ENCODE peak calls at places on chromosome 13, in seven cellular contexts. One of them, this sample, is unnamed.

GRCh38 chr13:85725433-85725832 is 73.8 kb downstream of the SLITRK6 start:
- DNase-seq in retinal pigment epithelial cell: no peak
- DNase-seq in lower lobe of right lung: no peak
- DNase-seq in choroid plexus epithelial cell: no peak
- DNase-seq in heart right ventricle: no peak
- DNase-seq in CD4-positive, alpha-beta T cell: no peak
- DNase-seq in HL-60: no peak
- DNase-seq in this sample: no peak

GRCh38 chr13:43300817-43301216 is 277.4 kb downstream of the DNAJC15 start:
- DNase-seq in retinal pigment epithelial cell: no peak
- DNase-seq in heart right ventricle: no peak
- DNase-seq in CD4-positive, alpha-beta T cell: no peak
- DNase-seq in lower lobe of right lung: no peak
- DNase-seq in choroid plexus epithelial cell: no peak
- DNase-seq in HL-60: no peak
- DNase-seq in this sample: no peak

GRCh38 chr13:35514166-35514565 is 37.7 kb upstream of the MAB21L1 start:
- DNase-seq in heart right ventricle: no peak
- DNase-seq in CD4-positive, alpha-beta T cell: no peak
- DNase-seq in lower lobe of right lung: no peak
- DNase-seq in choroid plexus epithelial cell: no peak
- DNase-seq in retinal pigment epithelial cell: peak
- DNase-seq in HL-60: no peak
- DNase-seq in this sample: no peak

GRCh38 chr13:111043575-111043982 is 71.5 kb upstream of the ARHGEF7 start:
- DNase-seq in choroid plexus epithelial cell: peak
- DNase-seq in CD4-positive, alpha-beta T cell: no peak
- DNase-seq in HL-60: no peak
- DNase-seq in heart right ventricle: peak
- DNase-seq in retinal pigment epithelial cell: no peak
- DNase-seq in lower lobe of right lung: no peak
- DNase-seq in this sample: no peak

GRCh38 chr13:26112843-26113242 is 61.0 kb upstream of the SHISA2 start:
- DNase-seq in retinal pigment epithelial cell: no peak
- DNase-seq in lower lobe of right lung: no peak
- DNase-seq in HL-60: no peak
- DNase-seq in CD4-positive, alpha-beta T cell: no peak
- DNase-seq in choroid plexus epithelial cell: peak
- DNase-seq in heart right ventricle: no peak
- DNase-seq in this sample: no peak

GRCh38 chr13:28471408-28471807 is 23.5 kb downstream of the FLT1 start:
- DNase-seq in HL-60: no peak
- DNase-seq in retinal pigment epithelial cell: no peak
- DNase-seq in lower lobe of right lung: no peak
- DNase-seq in heart right ventricle: no peak
- DNase-seq in CD4-positive, alpha-beta T cell: no peak
- DNase-seq in choroid plexus epithelial cell: no peak
- DNase-seq in this sample: no peak

GRCh38 chr13:44191504-44192171 is 182.0 kb upstream of the SERP2 start:
- DNase-seq in lower lobe of right lung: no peak
- DNase-seq in CD4-positive, alpha-beta T cell: peak
- DNase-seq in HL-60: peak
- DNase-seq in heart right ventricle: peak
- DNase-seq in choroid plexus epithelial cell: peak
- DNase-seq in retinal pigment epithelial cell: no peak
- DNase-seq in this sample: no peak

GRCh38 chr13:94632227-94632980 is 30.7 kb downstream of the GPR180 start:
- DNase-seq in lower lobe of right lung: no peak
- DNase-seq in HL-60: no peak
- DNase-seq in CD4-positive, alpha-beta T cell: no peak
- DNase-seq in choroid plexus epithelial cell: no peak
- DNase-seq in heart right ventricle: no peak
- DNase-seq in retinal pigment epithelial cell: no peak
- DNase-seq in this sample: no peak

GRCh38 chr13:20828540-20829364 is 55.0 kb upstream of the EEF1AKMT1 start:
- DNase-seq in choroid plexus epithelial cell: peak
- DNase-seq in lower lobe of right lung: no peak
- DNase-seq in heart right ventricle: peak
- DNase-seq in HL-60: no peak
- DNase-seq in retinal pigment epithelial cell: no peak
- DNase-seq in CD4-positive, alpha-beta T cell: peak
- DNase-seq in this sample: no peak

GRCh38 chr13:33274264-33274663 is 11.3 kb downstream of the STARD13 start:
- DNase-seq in retinal pigment epithelial cell: no peak
- DNase-seq in CD4-positive, alpha-beta T cell: no peak
- DNase-seq in choroid plexus epithelial cell: no peak
- DNase-seq in lower lobe of right lung: no peak
- DNase-seq in heart right ventricle: no peak
- DNase-seq in HL-60: no peak
- DNase-seq in this sample: no peak

GRCh38 chr13:84571264-84571663 is 689.0 kb upstream of the SLITRK1 start:
- DNase-seq in retinal pigment epithelial cell: no peak
- DNase-seq in choroid plexus epithelial cell: no peak
- DNase-seq in CD4-positive, alpha-beta T cell: no peak
- DNase-seq in HL-60: no peak
- DNase-seq in lower lobe of right lung: no peak
- DNase-seq in heart right ventricle: no peak
- DNase-seq in this sample: no peak

GRCh38 chr13:84570831-84571230 is 688.6 kb upstream of the SLITRK1 start:
- DNase-seq in heart right ventricle: no peak
- DNase-seq in choroid plexus epithelial cell: peak
- DNase-seq in lower lobe of right lung: no peak
- DNase-seq in retinal pigment epithelial cell: no peak
- DNase-seq in CD4-positive, alpha-beta T cell: no peak
- DNase-seq in HL-60: no peak
- DNase-seq in this sample: no peak

GRCh38 chr13:84574851-84575250 is 692.6 kb upstream of the SLITRK1 start:
- DNase-seq in CD4-positive, alpha-beta T cell: no peak
- DNase-seq in retinal pigment epithelial cell: no peak
- DNase-seq in choroid plexus epithelial cell: peak
- DNase-seq in heart right ventricle: no peak
- DNase-seq in lower lobe of right lung: no peak
- DNase-seq in HL-60: no peak
- DNase-seq in this sample: no peak
- TF ChIP-seq CTCF in CD4-positive, alpha-beta T cell: no peak
- TF ChIP-seq CTCF in retinal pigment epithelial cell: peak
- TF ChIP-seq CTCF in choroid plexus epithelial cell: peak
- TF ChIP-seq CTCF in heart right ventricle: no peak
- TF ChIP-seq CTCF in lower lobe of right lung: no peak
- TF ChIP-seq CTCF in HL-60: no peak
- TF ChIP-seq CTCF in this sample: peak

DNA sequence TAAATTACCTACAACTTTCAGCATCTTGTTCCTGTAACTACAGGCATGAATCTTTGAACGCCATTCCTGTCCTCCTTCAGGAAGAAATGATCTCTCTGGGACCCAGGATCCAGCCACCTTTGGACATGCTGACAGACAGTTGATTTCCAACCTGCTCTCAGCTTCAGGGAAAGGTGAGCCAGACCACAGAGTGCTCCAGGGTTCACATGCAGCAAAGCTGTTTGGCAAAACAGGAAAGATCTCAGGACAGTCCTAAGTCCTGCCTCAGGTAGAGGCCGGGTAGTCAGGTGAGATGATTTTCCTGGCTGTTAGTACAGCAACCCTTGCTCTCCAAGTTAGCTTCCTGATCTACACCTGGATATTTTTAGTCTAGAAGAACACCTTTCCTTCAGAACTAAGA is 9.1 kb downstream of the SLC15A1 start:
- DNase-seq in retinal pigment epithelial cell: no peak
- DNase-seq in heart right ventricle: no peak
- DNase-seq in CD4-positive, alpha-beta T cell: no peak
- DNase-seq in HL-60: no peak
- DNase-seq in lower lobe of right lung: no peak
- DNase-seq in choroid plexus epithelial cell: no peak
- DNase-seq in this sample: no peak
- TF ChIP-seq CTCF in retinal pigment epithelial cell: no peak
- TF ChIP-seq CTCF in heart right ventricle: no peak
- TF ChIP-seq CTCF in CD4-positive, alpha-beta T cell: no peak
- TF ChIP-seq CTCF in HL-60: no peak
- TF ChIP-seq CTCF in lower lobe of right lung: no peak
- TF ChIP-seq CTCF in choroid plexus epithelial cell: no peak
- TF ChIP-seq CTCF in this sample: no peak

GRCh38 chr13:22800726-22801401 is 379.9 kb upstream of the SGCG start:
- DNase-seq in heart right ventricle: peak
- DNase-seq in CD4-positive, alpha-beta T cell: no peak
- DNase-seq in lower lobe of right lung: no peak
- DNase-seq in retinal pigment epithelial cell: no peak
- DNase-seq in choroid plexus epithelial cell: no peak
- DNase-seq in HL-60: peak
- DNase-seq in this sample: no peak

DNA sequence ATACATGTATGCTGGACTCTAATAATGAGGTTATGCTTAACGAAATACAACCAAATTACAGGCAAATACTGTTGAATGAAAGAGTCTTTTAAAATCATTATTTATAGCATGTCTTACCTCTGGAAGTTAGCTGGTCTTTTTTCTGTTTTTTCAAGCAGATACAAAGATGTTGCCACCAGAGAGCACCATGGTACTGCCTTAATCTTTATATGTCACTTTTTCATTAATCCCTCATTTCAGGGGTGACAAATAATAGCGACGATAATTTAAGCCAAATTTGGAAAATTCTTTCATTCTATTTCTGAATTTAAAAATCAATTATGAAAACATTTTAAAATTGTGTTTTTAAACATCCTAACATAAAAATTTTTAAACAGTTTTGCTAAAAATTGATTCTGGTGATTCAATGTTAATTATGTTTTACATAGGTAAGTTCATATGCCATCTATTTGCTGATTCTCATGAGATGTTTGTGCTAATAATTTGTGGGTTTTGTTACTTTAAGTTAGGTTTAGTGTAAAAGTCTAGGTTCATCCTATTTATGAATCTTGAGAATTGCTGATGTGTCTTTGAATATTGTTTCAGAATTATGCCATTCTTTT is 379.3 kb upstream of the SGCG start:
- DNase-seq in heart right ventricle: no peak
- DNase-seq in lower lobe of right lung: no peak
- DNase-seq in CD4-positive, alpha-beta T cell: no peak
- DNase-seq in retinal pigment epithelial cell: no peak
- DNase-seq in choroid plexus epithelial cell: peak
- DNase-seq in HL-60: no peak
- DNase-seq in this sample: no peak
- TF ChIP-seq CTCF in heart right ventricle: peak
- TF ChIP-seq CTCF in lower lobe of right lung: peak
- TF ChIP-seq CTCF in CD4-positive, alpha-beta T cell: no peak
- TF ChIP-seq CTCF in retinal pigment epithelial cell: peak
- TF ChIP-seq CTCF in choroid plexus epithelial cell: no peak
- TF ChIP-seq CTCF in HL-60: no peak
- TF ChIP-seq CTCF in this sample: peak

GRCh38 chr13:37775871-37776270 is 93.7 kb downstream of the TRPC4 start:
- DNase-seq in lower lobe of right lung: no peak
- DNase-seq in choroid plexus epithelial cell: peak
- DNase-seq in retinal pigment epithelial cell: no peak
- DNase-seq in CD4-positive, alpha-beta T cell: no peak
- DNase-seq in heart right ventricle: no peak
- DNase-seq in HL-60: no peak
- DNase-seq in this sample: no peak
- TF ChIP-seq CTCF in lower lobe of right lung: no peak
- TF ChIP-seq CTCF in choroid plexus epithelial cell: no peak
- TF ChIP-seq CTCF in retinal pigment epithelial cell: no peak
- TF ChIP-seq CTCF in CD4-positive, alpha-beta T cell: no peak
- TF ChIP-seq CTCF in heart right ventricle: no peak
- TF ChIP-seq CTCF in HL-60: no peak
- TF ChIP-seq CTCF in this sample: no peak

This sample was measured in chondrocyte.